ENCODE peak calls at places on chromosomes 6 and 20, in nine cellular contexts. A is thyroid gland, T is HFFc6, H is psoas muscle, Q is fibroblast of lung, N is type B pancreatic cell, O is omental fat pad, K is SK-N-SH, F is astrocyte of the spinal cord. J is an unnamed sample.

GRCh38 chr6:33075568-33076405 is at the start of gene HLA-DPB1:
- DNase-seq in N (no peak), T (peak; percentile 62), A (no peak), K (peak; percentile 62), O (no peak), H (no peak), F (peak; percentile 47), Q (peak; percentile 51), J (no peak)

GRCh38 chr6:148435386-148435785 is 92.7 kb downstream of the SASH1 start:
- DNase-seq in O (no peak), T (peak; percentile 20), K (no peak), F (no peak), Q (peak; percentile 73), A (no peak), N (no peak), H (no peak), J (no peak)

GRCh38 chr20:6053776-6054688 is at the start of gene LRRN4:
- DNase-seq in T (no peak), K (no peak), H (no peak), N (no peak), F (no peak), O (no peak), A (peak; percentile 69), Q (no peak), J (peak; percentile 54)

GRCh38 chr6:15493437-15494168 is 169.2 kb downstream of the DTNBP1 start:
- DNase-seq in A (no peak), F (no peak), Q (peak; percentile 43), K (no peak), O (no peak), T (peak; percentile 38), N (no peak), H (no peak), J (no peak)

GRCh38 chr20:12252793-12253192 is 335.1 kb downstream of the BTBD3 start:
- DNase-seq in O (no peak), A (no peak), T (no peak), K (no peak), N (no peak), Q (peak; percentile 8), H (no peak), F (peak; percentile 35), J (no peak)

GRCh38 chr6:79888587-79888986 is 58.8 kb downstream of the ELOVL4 start:
- DNase-seq in A (no peak), N (no peak), O (no peak), Q (no peak), T (no peak), K (no peak), F (no peak), H (no peak), J (no peak)

GRCh38 chr20:64158346-64159285 is 5.6 kb upstream of the MYT1 start:
- DNase-seq in K (no peak), N (no peak), Q (no peak), F (no peak), O (no peak), H (no peak), T (no peak), A (no peak), J (no peak)

GRCh38 chr20:12798286-12798685 is 210.5 kb upstream of the SPTLC3 start:
- DNase-seq in H (no peak), K (no peak), A (no peak), O (no peak), F (no peak), T (no peak), Q (no peak), N (no peak), J (no peak)

GRCh38 chr6:65123516-65123915 is 583.5 kb downstream of the EYS start:
- DNase-seq in N (no peak), A (no peak), Q (peak; percentile 80), O (no peak), F (no peak), T (no peak), K (no peak), H (no peak), J (no peak)

GRCh38 chr6:160456214-160456546 is 108.0 kb downstream of the SLC22A3 start:
- DNase-seq in K (no peak), T (no peak), N (no peak), O (no peak), H (no peak), Q (no peak), F (no peak), A (no peak), J (no peak)
- TF ChIP-seq CTCF in K (no peak), T (no peak), N (peak; percentile 42), O (no peak), H (no peak), Q (no peak), F (no peak), A (no peak), J (peak; percentile 40)

GRCh38 chr6:163422574-163422973 is 8.1 kb downstream of the QKI start:
- DNase-seq in O (no peak), H (no peak), N (no peak), T (no peak), A (no peak), F (no peak), K (no peak), Q (no peak), J (no peak)
- TF ChIP-seq CTCF in O (no peak), H (no peak), N (no peak), T (no peak), A (no peak), F (no peak), K (no peak), Q (no peak), J (no peak)

DNA sequence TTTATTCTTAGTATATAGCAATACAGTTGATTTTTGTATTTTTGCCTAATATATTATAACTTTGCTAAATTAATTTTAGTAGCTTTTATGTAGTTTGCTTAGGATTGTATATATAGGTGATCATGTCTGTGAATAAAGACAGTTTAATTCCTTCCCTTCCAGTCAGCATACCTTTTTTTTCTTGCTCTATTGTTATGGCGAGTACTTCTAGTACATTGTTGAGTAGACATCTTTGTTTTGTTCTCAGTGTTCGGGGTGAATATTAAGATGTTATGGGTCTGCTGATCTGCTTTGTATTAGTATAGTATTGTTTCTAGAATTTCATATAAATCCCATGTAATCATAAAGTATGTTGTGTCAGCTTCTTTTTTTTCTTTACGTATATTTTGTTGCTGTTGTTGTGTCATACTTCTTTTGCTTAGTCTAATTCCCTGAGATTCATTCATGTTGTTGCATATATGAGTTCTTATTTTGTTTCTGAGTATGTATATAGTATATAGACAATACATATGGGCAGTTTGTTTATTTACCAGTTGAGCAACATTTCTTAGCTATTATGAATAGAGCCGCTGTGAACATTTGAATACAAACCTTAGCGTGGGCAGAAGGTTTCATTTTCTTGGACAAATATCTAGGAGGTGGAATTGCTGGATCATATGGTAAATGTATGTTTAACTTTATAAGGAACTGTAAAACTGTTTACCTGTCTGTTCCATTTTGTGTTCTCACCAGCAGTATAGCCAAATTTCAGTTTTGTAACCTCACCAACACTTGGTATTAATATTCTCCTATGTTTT is 25.5 kb downstream of the NCOA3 start:
- DNase-seq in K (no peak), F (no peak), A (no peak), O (no peak), N (no peak), Q (no peak), H (no peak), T (no peak), J (no peak)
- TF ChIP-seq CTCF in K (no peak), F (no peak), A (no peak), O (no peak), N (no peak), Q (no peak), H (no peak), T (no peak), J (no peak)

GRCh38 chr6:54266400-54266923 is 41.8 kb upstream of the TINAG start:
- DNase-seq in H (no peak), O (no peak), N (no peak), F (no peak), T (no peak), K (no peak), A (no peak), Q (no peak), J (no peak)
- TF ChIP-seq CTCF in H (no peak), O (no peak), N (no peak), F (peak; percentile 5), T (peak; percentile 22), K (peak; percentile 16), A (no peak), Q (no peak), J (no peak)

J was measured in nephron progenitor cell.